ENCODE peak calls at places on chromosome 4, in eight cellular contexts. C, B, H, O, R, Q, F and S are unnamed samples.

GRCh38 chr4:53147179-53147578 is 218.7 kb downstream of the SCFD2 start:
- DNase-seq in H (no peak), F (no peak), O (no peak), R (no peak), B (no peak), Q (no peak), C (no peak), S (no peak)

GRCh38 chr4:70996014-70996353 is 2.5 kb downstream of the DCK start:
- DNase-seq in O (no peak), H (no peak), F (no peak), C (no peak), B (no peak), R (no peak), Q (no peak), S (no peak)

GRCh38 chr4:112857461-112857860 is 192.0 kb upstream of the ANK2 start:
- DNase-seq in R (no peak), H (peak), F (peak), O (no peak), Q (no peak), B (no peak), C (peak), S (no peak)

GRCh38 chr4:82652062-82652461 is 90.3 kb upstream of the TMEM150C start:
- DNase-seq in R (no peak), F (no peak), O (no peak), B (no peak), Q (no peak), C (no peak), H (peak), S (no peak)

GRCh38 chr4:168835880-168836454 is 174.1 kb downstream of the CBR4 start:
- DNase-seq in B (no peak), H (no peak), C (no peak), R (no peak), F (no peak), O (no peak), Q (no peak), S (no peak)

GRCh38 chr4:119028296-119028695 is 107.3 kb upstream of the MYOZ2 start:
- DNase-seq in H (no peak), O (no peak), R (no peak), Q (no peak), C (no peak), B (no peak), F (no peak), S (no peak)

GRCh38 chr4:139175647-139176298 is 1.2 kb downstream of the ELF2 start:
- DNase-seq in C (no peak), O (no peak), R (no peak), Q (no peak), F (no peak), B (no peak), H (peak), S (no peak)

GRCh38 chr4:7107166-7107905 is 39.5 kb upstream of the GRPEL1 start:
- DNase-seq in R (peak), B (no peak), H (no peak), Q (no peak), F (no peak), O (no peak), C (no peak), S (no peak)

GRCh38 chr4:186271279-186271678 is 5.3 kb downstream of the F11 start:
- DNase-seq in B (no peak), H (no peak), R (no peak), F (no peak), Q (no peak), O (no peak), C (no peak), S (no peak)

GRCh38 chr4:70023218-70023617 is 5.0 kb upstream of the HTN3 start:
- DNase-seq in C (no peak), Q (no peak), B (no peak), R (no peak), O (no peak), H (no peak), F (no peak), S (no peak)

GRCh38 chr4:108849611-108850406 is 87.0 kb upstream of the ETNPPL start:
- DNase-seq in B (peak), Q (no peak), O (no peak), F (peak), C (peak), R (no peak), H (peak), S (no peak)

GRCh38 chr4:77579406-77580076 is 26.1 kb upstream of the CXCL13 start:
- DNase-seq in R (no peak), B (no peak), F (peak), O (no peak), Q (no peak), C (peak), H (peak), S (no peak)

GRCh38 chr4:74123065-74123728 is 24.2 kb upstream of the CXCL2 start:
- DNase-seq in C (no peak), H (peak), B (no peak), R (no peak), Q (no peak), O (peak), F (no peak), S (no peak)

GRCh38 chr4:76235407-76235806 is 16.1 kb upstream of the FAM47E start:
- DNase-seq in F (no peak), O (no peak), C (no peak), H (no peak), R (no peak), Q (no peak), B (no peak), S (no peak)

GRCh38 chr4:87122252-87122651 is 98.2 kb downstream of the KLHL8 start:
- DNase-seq in H (no peak), F (no peak), C (peak), R (no peak), B (no peak), Q (no peak), O (peak), S (no peak)

GRCh38 chr4:28247805-28248204 is 1387.2 kb downstream of the STIM2 start:
- DNase-seq in B (no peak), F (no peak), O (no peak), R (no peak), H (peak), Q (no peak), C (no peak), S (no peak)

GRCh38 chr4:73740353-73740778 is at the start of gene CXCL8:
- DNase-seq in B (no peak), Q (no peak), F (peak), C (peak), H (peak), R (no peak), O (peak), S (peak)

GRCh38 chr4:159764343-159764952 is 661.6 kb downstream of the RAPGEF2 start:
- DNase-seq in B (peak), F (no peak), H (peak), R (peak), C (peak), Q (no peak), O (no peak), S (no peak)
- TF ChIP-seq CTCF in B (peak), F (no peak), H (peak), R (peak), C (peak), Q (no peak), O (peak), S (peak)

GRCh38 chr4:13322681-13323101 is 161.4 kb downstream of the RAB28 start:
- DNase-seq in Q (no peak), C (no peak), F (peak), O (no peak), B (no peak), R (no peak), H (peak), S (no peak)

GRCh38 chr4:13328591-13328990 is 155.5 kb downstream of the RAB28 start:
- DNase-seq in C (no peak), O (no peak), F (no peak), B (no peak), H (peak), R (no peak), Q (no peak), S (no peak)

GRCh38 chr4:13325744-13326143 is 158.4 kb downstream of the RAB28 start:
- DNase-seq in F (no peak), B (no peak), Q (no peak), O (no peak), H (no peak), C (no peak), R (no peak), S (no peak)

GRCh38 chr4:13327991-13328390 is 156.1 kb downstream of the RAB28 start:
- DNase-seq in Q (no peak), O (no peak), C (no peak), R (no peak), F (no peak), H (no peak), B (no peak), S (no peak)

GRCh38 chr4:13323916-13324315 is 160.2 kb downstream of the RAB28 start:
- DNase-seq in Q (no peak), O (no peak), F (no peak), C (no peak), B (no peak), R (no peak), H (no peak), S (no peak)
- TF ChIP-seq CTCF in Q (no peak), O (no peak), F (no peak), C (no peak), B (no peak), R (no peak), H (no peak), S (no peak)

DNA sequence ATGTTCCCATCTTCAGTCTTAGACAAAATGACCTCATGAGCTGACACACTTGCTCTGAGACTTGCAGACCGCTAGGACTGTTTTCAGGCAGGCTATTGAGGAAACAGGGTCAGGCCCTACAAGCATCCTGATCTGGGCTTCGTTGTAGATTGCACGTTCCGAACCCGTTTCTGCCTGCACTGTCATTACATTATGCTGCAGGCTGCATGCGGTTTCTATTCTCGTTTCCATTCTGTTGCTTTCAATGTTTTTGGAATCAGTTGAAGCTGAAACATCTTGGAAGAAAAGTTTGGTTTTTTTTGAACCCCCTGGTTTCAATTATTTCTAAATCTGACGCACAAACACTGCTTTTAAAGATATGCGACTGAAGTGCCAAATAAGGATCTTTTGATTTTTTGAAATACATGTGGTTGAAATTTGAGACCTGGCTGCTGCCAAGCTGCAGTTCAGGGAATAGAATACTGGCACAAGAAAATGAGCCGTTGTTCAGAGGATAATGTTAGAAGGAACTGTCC is 716.1 kb upstream of the INTU start:
- DNase-seq in Q (no peak), R (no peak), B (no peak), H (peak), O (no peak), C (no peak), F (peak), S (no peak)
- TF ChIP-seq CTCF in Q (no peak), R (no peak), B (no peak), H (no peak), O (no peak), C (no peak), F (peak), S (no peak)

DNA sequence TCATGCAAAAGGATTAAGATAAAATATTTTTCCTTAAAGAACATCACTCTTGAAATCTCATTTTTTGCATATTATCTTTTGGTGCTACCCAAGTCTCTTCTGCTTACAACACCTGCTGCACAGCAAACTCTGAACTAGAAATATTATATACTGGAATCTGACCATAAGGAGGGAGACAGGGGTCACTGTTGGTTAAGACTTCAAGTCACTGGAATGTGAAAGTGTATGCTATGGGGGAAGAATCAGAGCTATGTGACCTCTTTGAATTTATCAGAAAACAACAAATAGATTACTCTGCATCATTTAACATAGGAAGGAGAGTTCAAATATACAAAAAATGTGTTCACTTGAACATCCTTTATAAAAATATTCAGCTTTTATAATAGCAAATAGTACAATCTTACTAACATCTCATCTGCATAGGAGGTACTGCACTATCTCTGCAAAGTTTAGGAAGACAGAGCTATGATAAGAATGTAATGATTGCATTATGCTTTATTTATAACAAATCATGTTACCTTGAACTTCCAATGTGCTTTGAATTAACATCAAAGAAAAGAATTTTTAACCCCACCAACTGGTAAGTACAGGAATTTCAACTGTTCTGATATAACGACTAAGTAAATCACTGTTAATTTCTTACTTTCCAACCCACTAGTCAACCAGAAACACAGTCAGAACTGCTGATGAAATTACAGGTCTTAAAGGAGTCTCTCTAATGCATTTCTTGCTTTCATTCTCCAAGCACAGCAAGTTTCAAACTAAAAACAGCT is 69.8 kb downstream of the ZNF827 start:
- DNase-seq in B (peak), O (no peak), F (no peak), H (peak), Q (no peak), R (peak), C (no peak), S (no peak)
- TF ChIP-seq CTCF in B (no peak), O (no peak), F (peak), H (no peak), Q (no peak), R (no peak), C (peak), S (no peak)